ENCODE peak calls at places on chromosomes 5 and 9, in ten cellular contexts. S is activated naive CD4-positive, alpha-beta T cell treated with anti-CD3 and anti-CD28 coated beads, Interleukin-2, amount 10 ng/mL, durations not matched to agents 7 days and 5 days; F is mesothelial cell of epicardium; P is bronchial epithelial cell; A is osteoblast; N is adrenal gland; I is AG09319; U is neural crest cell; Y is stimulated activated CD4-positive, alpha-beta T cell treated with anti-CD3 and anti-CD28 coated beads, Interleukin-4, amount 100 ng/mL, for 1 hour; T is C1 segment of cervical spinal cord. Z is an unnamed sample.

GRCh38 chr9:116464987-116465571 is 222.0 kb upstream of the TRIM32 start:
- DNase-seq in A (no peak), Y (no peak), F (no peak), P (no peak), U (no peak), S (no peak), T (no peak), N (no peak), I (no peak), Z (no peak)

GRCh38 chr9:96185518-96186156 is 116.3 kb downstream of the HSD17B3 start:
- DNase-seq in P (no peak), A (no peak), F (no peak), I (no peak), S (no peak), Y (no peak), U (no peak), N (no peak), T (no peak), Z (no peak)

GRCh38 chr9:18855636-18856035 is 177.4 kb downstream of the SAXO1 start:
- DNase-seq in N (peak; percentile 72), S (no peak), Y (no peak), P (no peak), U (no peak), I (no peak), T (no peak), A (no peak), F (no peak), Z (no peak)

GRCh38 chr5:163649522-163649921 is 144.1 kb downstream of the MAT2B start:
- DNase-seq in P (peak; percentile 86), F (no peak), Y (no peak), A (no peak), U (no peak), N (no peak), T (no peak), S (no peak), I (no peak), Z (peak; percentile 24)

GRCh38 chr9:68685770-68686169 is 19.3 kb upstream of the PIP5K1B start:
- DNase-seq in Y (no peak), I (no peak), F (no peak), A (no peak), S (peak; percentile 40), N (peak; percentile 25), U (no peak), T (no peak), P (peak; percentile 13), Z (peak; percentile 20)

GRCh38 chr5:150409638-150410523 is 2.8 kb downstream of the CD74 start:
- DNase-seq in T (peak; percentile 46), I (peak; percentile 58), Y (peak; percentile 36), U (peak; percentile 67), S (peak; percentile 73), P (peak; percentile 88), N (peak; percentile 87), A (peak; percentile 99), F (peak; percentile 59), Z (peak; percentile 83)

GRCh38 chr9:112332272-112332671 is 1.1 kb downstream of the PTBP3 start:
- DNase-seq in P (no peak), I (no peak), N (no peak), Y (no peak), S (no peak), A (no peak), U (no peak), F (no peak), T (no peak), Z (no peak)

GRCh38 chr9:121277518-121278275 is 9.7 kb downstream of the GSN start:
- DNase-seq in Y (no peak), I (no peak), N (no peak), S (peak; percentile 3), F (no peak), U (no peak), P (peak; percentile 39), A (peak; percentile 63), T (no peak), Z (peak; percentile 13)

GRCh38 chr5:56815657-56816545 is 552 bp downstream of the MAP3K1 start:
- DNase-seq in I (no peak), N (peak; percentile 58), P (no peak), A (peak; percentile 69), F (peak; percentile 33), S (peak; percentile 65), T (peak; percentile 35), U (no peak), Y (peak; percentile 54), Z (no peak)

GRCh38 chr5:81315336-81315735 is 13.9 kb downstream of the ZCCHC9 start:
- DNase-seq in Y (no peak), S (no peak), P (peak; percentile 73), I (no peak), U (no peak), T (no peak), F (no peak), A (peak; percentile 30), N (no peak), Z (peak; percentile 67)

GRCh38 chr9:114030364-114030763 is 47.7 kb downstream of the AMBP start:
- DNase-seq in U (no peak), T (no peak), S (no peak), F (no peak), I (no peak), N (no peak), Y (no peak), A (no peak), P (no peak), Z (no peak)

GRCh38 chr9:114845373-114845772 is 39.5 kb upstream of the TNFSF15 start:
- DNase-seq in P (no peak), Y (no peak), S (no peak), U (no peak), T (no peak), I (no peak), A (no peak), F (no peak), N (no peak), Z (no peak)

GRCh38 chr9:71036501-71036900 is 84.9 kb downstream of the TRPM3 start:
- DNase-seq in A (no peak), S (no peak), N (no peak), U (no peak), T (no peak), Y (no peak), P (peak; percentile 58), I (no peak), F (no peak), Z (no peak)

GRCh38 chr9:126166866-126167265 is 159.8 kb upstream of the MVB12B start:
- DNase-seq in P (no peak), I (no peak), Y (no peak), S (no peak), A (no peak), F (no peak), N (no peak), T (no peak), U (no peak), Z (no peak)

GRCh38 chr9:124695280-124695890 is 75.7 kb downstream of the NR6A1 start:
- DNase-seq in U (no peak), I (no peak), F (no peak), T (no peak), Y (no peak), N (no peak), P (peak; percentile 23), A (no peak), S (no peak), Z (peak; percentile 21)

GRCh38 chr9:92986175-92987110 is 39.1 kb downstream of the FGD3 start:
- DNase-seq in I (no peak), U (no peak), N (no peak), S (peak; percentile 63), F (no peak), T (no peak), P (no peak), A (no peak), Y (peak; percentile 47), Z (no peak)

GRCh38 chr5:119453045-119453383 is 717 bp downstream of the HSD17B4 start:
- DNase-seq in S (no peak), F (no peak), U (no peak), A (no peak), N (peak; percentile 38), T (no peak), P (peak; percentile 21), Y (no peak), I (no peak), Z (peak; percentile 15)

GRCh38 chr5:90657030-90657429 is 98.4 kb downstream of the ADGRV1 start:
- DNase-seq in Y (no peak), F (no peak), A (no peak), N (no peak), T (no peak), P (no peak), U (no peak), S (no peak), I (no peak), Z (no peak)